ENCODE peak calls at places on chromosome 10, in six cellular contexts. U is GM12878, M is GM12892, R is SK-N-SH, P is K562, Y is GM12891. O is an unnamed sample.

GRCh38 chr10:12701696-12702095 is 299.8 kb downstream of the CCDC3 start:
- DNase-seq in P (no peak), U (no peak), Y (no peak), R (no peak), M (no peak), O (no peak)

GRCh38 chr10:29858352-29859267 is 200.8 kb downstream of the JCAD start:
- DNase-seq in Y (no peak), P (no peak), U (no peak), M (no peak), R (peak; percentile 31), O (peak; percentile 34)

GRCh38 chr10:60340973-60341372 is 48.7 kb downstream of the ANK3 start:
- DNase-seq in M (no peak), U (no peak), R (no peak), Y (no peak), P (no peak), O (no peak)

GRCh38 chr10:12448729-12449391 is 99.5 kb downstream of the CAMK1D start:
- DNase-seq in U (peak; percentile 59), P (no peak), R (no peak), M (peak; percentile 34), Y (peak; percentile 38), O (no peak)

GRCh38 chr10:1240341-1240775 is 184.2 kb downstream of the WDR37 start:
- DNase-seq in P (no peak), R (peak; percentile 65), M (no peak), Y (no peak), U (no peak), O (no peak)

GRCh38 chr10:101512741-101513140 is 75.3 kb downstream of the POLL start:
- DNase-seq in R (no peak), U (no peak), M (no peak), Y (no peak), P (no peak), O (no peak)

GRCh38 chr10:132397036-132397541 is at the start of gene PWWP2B:
- DNase-seq in U (no peak), M (no peak), Y (peak; percentile 75), P (peak; percentile 73), R (peak; percentile 87), O (no peak)

GRCh38 chr10:88317099-88317498 is 266.0 kb downstream of the RNLS start:
- DNase-seq in M (no peak), P (no peak), U (no peak), R (no peak), Y (no peak), O (no peak)

GRCh38 chr10:480928-481551 is 208.4 kb downstream of the DIP2C start:
- DNase-seq in R (peak; percentile 83), U (no peak), P (no peak), Y (no peak), M (no peak), O (no peak)

GRCh38 chr10:90125966-90126600 is 424.7 kb downstream of the KIF20B start:
- DNase-seq in P (no peak), M (no peak), R (no peak), Y (no peak), U (no peak), O (no peak)

GRCh38 chr10:80167471-80167870 is 34.9 kb downstream of the PLAC9 start:
- DNase-seq in Y (no peak), U (no peak), R (no peak), P (no peak), M (no peak), O (no peak)

GRCh38 chr10:14025790-14026189 is 304.9 kb downstream of the FRMD4A start:
- DNase-seq in P (no peak), R (no peak), U (no peak), Y (no peak), M (no peak), O (no peak)

GRCh38 chr10:108556176-108556575 is 1367.1 kb downstream of the XPNPEP1 start:
- DNase-seq in M (no peak), Y (no peak), P (no peak), U (no peak), R (no peak), O (no peak)

GRCh38 chr10:108850138-108850854 is 1073.0 kb downstream of the XPNPEP1 start:
- DNase-seq in U (peak; percentile 27), P (no peak), M (no peak), R (no peak), Y (no peak), O (no peak)

GRCh38 chr10:62580396-62580795 is 206.2 kb downstream of the ZNF365 start:
- DNase-seq in R (no peak), U (no peak), P (no peak), Y (no peak), M (no peak), O (no peak)

GRCh38 chr10:132532784-132533560 is 4.6 kb upstream of the INPP5A start:
- DNase-seq in M (no peak), P (no peak), R (no peak), Y (no peak), U (no peak), O (no peak)

GRCh38 chr10:115831025-115831424 is 442.0 kb downstream of the GFRA1 start:
- DNase-seq in P (no peak), U (no peak), Y (no peak), M (no peak), R (no peak), O (no peak)

GRCh38 chr10:82922755-82923154 is 1047.8 kb downstream of the NRG3 start:
- DNase-seq in P (no peak), M (no peak), Y (no peak), U (no peak), R (no peak), O (no peak)

GRCh38 chr10:103793429-103793828 is 61.9 kb downstream of the SH3PXD2A start:
- DNase-seq in M (no peak), Y (no peak), R (no peak), U (no peak), P (no peak), O (peak; percentile 62)

GRCh38 chr10:111076682-111077661 is at the start of gene ADRA2A:
- DNase-seq in R (peak; percentile 84), M (no peak), U (no peak), P (no peak), Y (peak; percentile 54), O (no peak)

DNA sequence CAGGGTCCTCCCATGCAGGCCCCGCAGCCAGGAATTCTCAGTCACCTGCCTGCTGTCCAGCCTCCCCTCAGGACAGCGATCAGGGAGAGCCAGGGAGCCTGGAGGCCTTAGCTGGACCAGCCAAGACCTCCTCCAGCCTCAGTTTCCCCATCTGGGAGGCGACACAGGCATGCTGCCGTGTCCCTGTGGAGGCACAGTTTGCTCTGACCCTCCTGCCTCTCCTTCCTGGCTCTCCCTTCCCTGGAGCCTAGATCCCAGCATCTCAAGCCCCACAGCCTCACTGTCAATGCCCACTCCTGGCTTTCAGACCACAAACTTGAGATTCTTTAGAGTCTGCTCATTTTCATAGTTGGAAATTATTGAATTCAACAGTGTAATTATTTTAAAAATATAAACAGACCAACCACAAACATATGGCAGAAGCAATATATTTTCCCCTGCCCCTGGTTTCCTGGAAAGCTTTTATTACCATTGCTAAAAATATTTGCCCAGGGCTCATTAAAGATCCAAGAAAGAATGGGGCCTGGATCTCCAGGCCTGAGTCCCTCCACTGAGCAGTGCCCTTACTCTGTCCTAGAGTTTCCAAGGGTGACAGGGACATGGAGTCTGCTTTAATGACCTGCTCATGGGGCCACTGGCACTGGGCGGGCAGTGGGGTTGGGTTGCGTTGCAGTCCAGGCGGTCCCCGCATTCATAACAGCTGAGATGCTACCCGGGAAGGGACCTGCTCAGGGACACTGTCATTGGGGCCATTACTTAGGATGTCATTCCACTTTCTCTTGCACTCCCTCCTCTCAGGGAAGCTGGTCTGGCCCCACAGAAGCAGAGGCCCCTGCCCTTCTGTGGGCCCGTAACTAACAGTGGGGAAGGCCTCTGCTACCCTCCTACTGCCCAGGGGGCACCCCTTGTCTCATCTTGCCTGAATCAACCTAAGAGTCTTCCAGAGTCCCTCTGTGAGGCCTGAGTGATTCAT is 81.6 kb upstream of the CHST15 start:
- DNase-seq in R (no peak), M (no peak), P (no peak), Y (no peak), U (no peak), O (no peak)
- TF ChIP-seq TAF1 in R (no peak), M (no peak), P (no peak), Y (no peak), U (no peak), O (no peak)

GRCh38 chr10:102781089-102781920 is 37.6 kb downstream of the WBP1L start:
- DNase-seq in Y (no peak), P (peak; percentile 18), U (no peak), R (no peak), M (no peak), O (no peak)
- TF ChIP-seq TAF1 in Y (no peak), P (no peak), U (no peak), R (no peak), M (no peak), O (no peak)

DNA sequence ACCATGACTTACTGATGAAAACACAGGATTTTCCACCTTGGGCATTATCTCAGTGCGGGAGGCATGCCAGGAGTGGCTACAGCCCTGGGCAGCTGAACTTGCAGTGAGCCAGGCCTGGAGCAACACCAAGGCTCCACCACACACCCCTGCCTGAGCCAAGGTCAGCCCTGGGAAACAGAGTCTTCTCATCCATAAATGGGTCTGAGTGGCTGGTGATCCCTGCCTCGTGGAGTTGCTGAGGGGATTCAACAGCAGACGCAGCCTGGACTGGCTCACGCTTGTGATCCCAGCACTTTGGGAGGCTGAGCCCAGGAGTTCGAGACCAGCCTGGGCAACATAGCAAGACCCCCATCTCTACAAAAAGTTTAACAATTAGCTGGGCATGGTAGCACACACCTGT is 32.2 kb downstream of the SPOCK2 start:
- DNase-seq in M (no peak), R (no peak), U (no peak), Y (no peak), P (no peak), O (no peak)
- TF ChIP-seq TAF1 in M (no peak), R (no peak), U (no peak), Y (no peak), P (no peak), O (no peak)

DNA sequence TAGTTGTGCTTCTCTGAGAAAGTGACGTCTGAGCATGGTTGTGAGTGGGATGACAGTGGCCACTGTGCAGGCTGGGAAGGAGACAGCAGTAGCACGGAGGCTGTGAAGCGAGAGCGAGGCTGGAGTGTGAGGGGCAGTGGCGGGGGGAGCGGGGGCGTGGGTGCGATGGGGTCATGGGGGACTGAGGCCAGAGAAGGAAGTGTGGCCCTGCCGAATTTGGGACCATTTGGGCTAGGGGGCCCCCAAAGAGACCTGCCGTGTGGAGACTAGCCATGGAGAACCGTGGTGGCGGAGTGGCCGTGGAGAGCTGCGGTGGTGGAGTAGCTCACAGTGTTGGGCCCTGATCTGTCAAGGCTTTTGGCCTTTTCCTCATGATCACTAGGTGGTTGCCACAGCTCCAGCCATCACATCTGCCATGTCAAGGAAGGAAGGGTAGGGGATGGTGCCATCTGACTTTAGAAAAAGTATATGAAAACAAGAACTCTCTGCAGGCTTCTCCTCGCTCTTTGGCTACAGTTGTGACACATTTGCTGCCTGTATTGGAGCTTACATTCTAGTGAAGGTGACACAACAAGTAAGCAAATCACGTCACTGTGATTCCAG is 61.4 kb downstream of the MGMT start:
- DNase-seq in P (no peak), Y (no peak), R (no peak), U (no peak), M (no peak), O (no peak)
- TF ChIP-seq TAF1 in P (no peak), Y (no peak), R (no peak), U (no peak), M (no peak), O (no peak)

GRCh38 chr10:35089641-35090161 is 440 bp downstream of the CUL2 start:
- DNase-seq in M (peak; percentile 36), U (no peak), Y (peak; percentile 39), P (peak; percentile 44), R (no peak), O (no peak)
- TF ChIP-seq TAF1 in M (no peak), U (no peak), Y (no peak), P (no peak), R (no peak), O (no peak)